ENCODE peak calls at places on chromosome 17, in ten cellular contexts. B is D721Med; O is CD4-positive, alpha-beta memory T cell; Y is hypothalamus; K is A172; L is NCI-H460; W is astrocyte of the cerebellum; G is activated CD4-positive, CD25-positive, alpha-beta regulatory T cell treated with anti-CD3 and anti-CD28 coated beads, Interleukin-2, amount 50 U/mL, for 16 hours; T is IMR-90; Z is iPS DF 6.9. H is an unnamed sample.
A peak's percentile ranks its signal among the peaks of the same experiment; 100 is the strongest.

GRCh38 chr17:73566905-73567782 is 77.1 kb downstream of the SDK2 start:
- DNase-seq in B (no peak), O (peak; percentile 26), Y (no peak), K (no peak), L (no peak), W (no peak), G (no peak), T (no peak), Z (peak; percentile 52), H (no peak)

GRCh38 chr17:7405882-7406825 is 1.5 kb upstream of the NLGN2 start:
- DNase-seq in B (no peak), O (no peak), Y (no peak), K (no peak), L (no peak), W (no peak), G (no peak), T (no peak), Z (no peak), H (no peak)

GRCh38 chr17:10126554-10127493 is 71.6 kb downstream of the GAS7 start:
- DNase-seq in B (no peak), O (no peak), Y (no peak), K (no peak), L (no peak), W (no peak), G (no peak), T (peak; percentile 88), Z (no peak), H (no peak)

GRCh38 chr17:81509687-81510523 is 2.7 kb downstream of the ACTG1 start:
- DNase-seq in B (no peak), O (peak; percentile 55), Y (no peak), K (no peak), L (no peak), W (no peak), G (no peak), T (no peak), Z (no peak), H (peak; percentile 22)

GRCh38 chr17:55794681-55795080 is 43.8 kb downstream of the PCTP start:
- DNase-seq in B (no peak), O (no peak), Y (no peak), K (no peak), L (no peak), W (no peak), G (no peak), T (no peak), Z (no peak), H (no peak)

GRCh38 chr17:8359769-8360168 is 16.7 kb downstream of the KRABD2 start:
- DNase-seq in B (no peak), O (no peak), Y (no peak), K (peak; percentile 83), L (no peak), W (no peak), G (no peak), T (peak; percentile 96), Z (no peak), H (no peak)

GRCh38 chr17:17416007-17416399 is 60.8 kb upstream of the MED9 start:
- DNase-seq in B (no peak), O (peak; percentile 45), Y (no peak), K (peak; percentile 75), L (peak; percentile 82), W (no peak), G (no peak), T (peak; percentile 83), Z (peak; percentile 52), H (no peak)

GRCh38 chr17:44353656-44354331 is 8.7 kb downstream of the GRN start:
- DNase-seq in B (no peak), O (peak; percentile 17), Y (no peak), K (no peak), L (peak; percentile 22), W (no peak), G (no peak), T (no peak), Z (no peak), H (no peak)

GRCh38 chr17:45413498-45413923 is 19.2 kb downstream of the ARHGAP27 start:
- DNase-seq in B (no peak), O (no peak), Y (no peak), K (no peak), L (no peak), W (no peak), G (no peak), T (no peak), Z (no peak), H (no peak)

GRCh38 chr17:76534831-76535732 is 2.4 kb downstream of the CYGB start:
- DNase-seq in B (peak; percentile 15), O (no peak), Y (no peak), K (no peak), L (no peak), W (no peak), G (no peak), T (no peak), Z (no peak), H (no peak)